ENCODE peak calls at places on chromosomes 13 and 19, in nine cellular contexts. Q, V, Y, Z, U, G, A, C and E are unnamed samples.

GRCh38 chr19:8517551-8518442 is 3.8 kb upstream of the ZNF414 start:
- DNase-seq in Q (no peak), V (peak), Y (no peak), Z (peak), U (no peak), G (no peak), A (peak), C (no peak), E (no peak)

GRCh38 chr13:48709213-48709612 is 55.5 kb downstream of the CYSLTR2 start:
- DNase-seq in Q (no peak), V (no peak), Y (no peak), Z (no peak), U (no peak), G (no peak), A (no peak), C (no peak), E (no peak)

GRCh38 chr13:40565282-40566148 is 100.9 kb downstream of the FOXO1 start:
- DNase-seq in Q (no peak), V (no peak), Y (no peak), Z (no peak), U (no peak), G (no peak), A (peak), C (no peak), E (no peak)

GRCh38 chr13:50425772-50426171 is 410.5 kb downstream of the KCNRG start:
- DNase-seq in Q (no peak), V (no peak), Y (no peak), Z (no peak), U (no peak), G (no peak), A (no peak), C (no peak), E (no peak)

GRCh38 chr19:10102787-10103236 is 334 bp upstream of the ANGPTL6 start:
- DNase-seq in Q (no peak), V (no peak), Y (no peak), Z (no peak), U (peak), G (no peak), A (no peak), C (no peak), E (no peak)

GRCh38 chr13:76330756-76331155 is 555.4 kb downstream of the KCTD12 start:
- DNase-seq in Q (no peak), V (no peak), Y (no peak), Z (no peak), U (no peak), G (no peak), A (peak), C (no peak), E (no peak)

GRCh38 chr13:77820431-77821149 is 98.0 kb downstream of the EDNRB start:
- DNase-seq in Q (no peak), V (no peak), Y (no peak), Z (no peak), U (no peak), G (peak), A (no peak), C (no peak), E (no peak)

GRCh38 chr19:5826531-5827341 is 12.8 kb downstream of the FUT6 start:
- DNase-seq in Q (peak), V (no peak), Y (peak), Z (peak), U (peak), G (peak), A (peak), C (peak), E (no peak)

GRCh38 chr13:41955605-41956004 is 5.3 kb downstream of the VWA8 start:
- DNase-seq in Q (no peak), V (no peak), Y (no peak), Z (peak), U (no peak), G (no peak), A (no peak), C (no peak), E (no peak)

GRCh38 chr13:73142091-73142490 is 83.3 kb downstream of the KLF5 start:
- DNase-seq in Q (no peak), V (no peak), Y (no peak), Z (peak), U (no peak), G (no peak), A (no peak), C (no peak), E (no peak)

GRCh38 chr13:110347535-110348308 is 40.6 kb downstream of the COL4A2 start:
- DNase-seq in Q (no peak), V (no peak), Y (no peak), Z (no peak), U (no peak), G (no peak), A (peak), C (peak), E (no peak)

DNA sequence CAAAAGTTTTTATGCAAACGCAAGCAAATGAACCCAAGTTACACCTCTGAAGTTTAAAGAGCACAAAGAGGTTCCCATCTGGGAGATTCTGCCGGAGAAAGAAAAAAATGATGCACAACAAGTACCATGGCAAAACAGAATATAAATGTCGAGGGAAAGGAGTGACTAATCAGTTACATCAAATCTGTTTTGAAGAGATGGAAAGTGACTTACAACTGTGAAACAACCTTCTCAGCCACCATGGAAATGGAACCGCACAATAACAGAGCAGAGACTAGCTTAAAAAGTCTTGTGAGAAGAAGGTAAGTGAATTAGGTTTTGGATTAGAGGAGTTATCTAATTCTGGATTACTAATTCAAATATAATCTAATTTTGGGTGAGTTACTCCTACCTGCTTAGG is 2.4 kb downstream of the HSPH1 start:
- DNase-seq in Q (no peak), V (no peak), Y (no peak), Z (no peak), U (no peak), G (no peak), A (peak), C (no peak), E (no peak)
- H3K4me3 ChIP-seq in Q (peak), V (no peak), Y (no peak), Z (peak), U (peak), G (peak), A (peak), C (peak), E (no peak)

GRCh38 chr19:2337329-2337707 is 8.8 kb downstream of the SPPL2B start:
- DNase-seq in Q (peak), V (no peak), Y (no peak), Z (no peak), U (peak), G (peak), A (peak), C (peak), E (no peak)
- TF ChIP-seq CTCF in Q (peak), V (no peak), Y (no peak), Z (no peak), U (peak), G (peak), A (peak), C (no peak), E (peak)

GRCh38 chr19:48741222-48741999 is 1.0 kb upstream of the RASIP1 start:
- DNase-seq in Q (peak), V (no peak), Y (peak), Z (peak), U (peak), G (peak), A (no peak), C (no peak), E (no peak)
- H3K4me3 ChIP-seq in Q (peak), V (no peak), Y (peak), Z (peak), U (no peak), G (peak), A (no peak), C (peak), E (no peak)

GRCh38 chr13:46552888-46553520 is at the start of gene LRCH1:
- DNase-seq in Q (peak), V (peak), Y (peak), Z (peak), U (peak), G (peak), A (peak), C (peak), E (no peak)
- TF ChIP-seq CTCF in Q (no peak), V (no peak), Y (no peak), Z (no peak), U (no peak), G (no peak), A (no peak), C (no peak), E (no peak)

DNA sequence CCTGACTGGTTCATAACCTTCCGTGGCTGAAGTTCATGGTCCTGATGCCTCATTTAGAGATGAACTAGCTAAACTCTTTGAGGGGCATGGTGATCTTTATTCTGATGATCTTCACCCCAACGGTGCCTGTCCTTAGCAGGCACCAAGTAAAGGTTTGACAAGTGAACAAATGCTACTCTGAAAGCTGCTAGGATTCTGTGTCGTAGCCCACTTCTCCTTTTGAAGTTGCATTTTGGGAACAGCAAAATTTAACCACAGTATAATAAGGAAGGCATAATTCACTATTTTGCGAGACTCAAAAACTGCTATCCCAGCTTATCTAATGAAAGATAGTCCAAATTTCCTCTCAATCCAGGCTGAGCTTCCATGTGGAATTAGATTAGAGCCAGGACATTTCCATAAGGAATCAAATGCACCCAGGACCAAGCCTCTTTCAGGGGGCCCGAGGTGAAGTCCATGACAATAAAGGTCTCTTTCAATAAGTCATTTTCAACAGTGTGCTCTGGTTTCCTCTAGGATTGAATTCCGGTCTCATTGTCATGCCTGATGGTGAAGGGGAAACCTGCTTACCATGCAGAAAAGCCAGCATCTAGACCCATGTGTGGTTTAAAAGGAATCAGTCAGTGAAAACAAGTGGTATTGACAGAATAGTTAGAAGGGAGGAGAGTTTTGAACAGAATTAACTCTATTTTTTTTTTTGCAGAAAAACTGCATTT is 23.1 kb downstream of the SIAH3 start:
- DNase-seq in Q (peak), V (no peak), Y (no peak), Z (no peak), U (no peak), G (peak), A (no peak), C (no peak), E (no peak)
- H3K4me3 ChIP-seq in Q (peak), V (no peak), Y (no peak), Z (no peak), U (no peak), G (no peak), A (no peak), C (no peak), E (no peak)

DNA sequence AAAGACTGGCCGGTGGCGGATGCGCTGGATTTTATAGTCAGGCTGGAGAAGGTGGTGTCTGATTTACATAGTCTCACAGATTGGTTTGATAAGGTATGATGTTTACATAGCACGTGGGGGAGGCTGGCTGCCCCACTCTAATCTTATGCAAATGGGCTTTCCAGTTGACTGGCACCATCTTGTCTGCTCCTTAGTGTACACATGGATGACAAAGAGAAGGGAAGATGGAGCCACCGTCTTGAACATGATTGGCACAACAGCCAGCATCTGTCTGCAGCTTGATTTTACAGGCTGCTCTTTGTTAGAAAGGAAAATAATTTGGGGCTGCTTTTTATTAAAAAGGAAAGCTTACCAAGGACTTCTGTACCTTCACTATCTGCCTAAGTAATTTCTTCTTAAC is 265.2 kb upstream of the MAB21L1 start:
- DNase-seq in Q (no peak), V (no peak), Y (no peak), Z (no peak), U (no peak), G (no peak), A (no peak), C (no peak), E (no peak)
- TF ChIP-seq CTCF in Q (no peak), V (no peak), Y (no peak), Z (no peak), U (no peak), G (no peak), A (no peak), C (no peak), E (no peak)

GRCh38 chr13:92500192-92500591 is 726.4 kb upstream of the GPC6 start:
- DNase-seq in Q (no peak), V (no peak), Y (no peak), Z (no peak), U (no peak), G (peak), A (no peak), C (peak), E (no peak)
- H3K4me3 ChIP-seq in Q (no peak), V (no peak), Y (no peak), Z (no peak), U (no peak), G (no peak), A (no peak), C (no peak), E (no peak)

GRCh38 chr19:33435706-33436359 is 62.3 kb downstream of the CEBPG start:
- DNase-seq in Q (no peak), V (no peak), Y (no peak), Z (no peak), U (no peak), G (no peak), A (no peak), C (no peak), E (no peak)
- TF ChIP-seq CTCF in Q (no peak), V (no peak), Y (no peak), Z (no peak), U (no peak), G (no peak), A (no peak), C (no peak), E (no peak)